ENCODE peak calls at places on chromosomes 16 and 17, in eight cellular contexts. R is right cardiac atrium, J is bronchial epithelial cell, Q is epithelial cell of esophagus, Z is astrocyte of the spinal cord, V is suprapubic skin, N is heart right ventricle, W is choroid plexus epithelial cell. Y is an unnamed sample.

GRCh38 chr17:10121971-10122707 is 76.3 kb downstream of the GAS7 start:
- DNase-seq in R (peak; percentile 84), J (no peak), Q (no peak), Z (no peak), V (no peak), N (no peak), W (no peak), Y (no peak)

GRCh38 chr16:88883117-88883895 is 16.8 kb upstream of the PABPN1L start:
- DNase-seq in R (no peak), J (no peak), Q (no peak), Z (no peak), V (no peak), N (no peak), W (no peak), Y (no peak)

GRCh38 chr17:21345236-21345635 is 30.9 kb upstream of the KCNJ12 start:
- DNase-seq in R (peak; percentile 57), J (no peak), Q (peak; percentile 12), Z (no peak), V (no peak), N (no peak), W (no peak), Y (no peak)

GRCh38 chr16:86495357-86495701 is 15.0 kb upstream of the FOXF1 start:
- DNase-seq in R (no peak), J (no peak), Q (no peak), Z (no peak), V (no peak), N (no peak), W (no peak), Y (no peak)

GRCh38 chr17:50027639-50028206 is 28.2 kb upstream of the ITGA3 start:
- DNase-seq in R (peak; percentile 85), J (peak; percentile 99), Q (peak; percentile 100), Z (peak; percentile 96), V (no peak), N (peak; percentile 48), W (peak; percentile 93), Y (peak; percentile 98)

GRCh38 chr17:20028436-20028835 is 19.3 kb downstream of the SPECC1 start:
- DNase-seq in R (no peak), J (peak; percentile 62), Q (peak; percentile 70), Z (no peak), V (no peak), N (no peak), W (peak; percentile 8), Y (no peak)

GRCh38 chr17:67431210-67432015 is 54.3 kb downstream of the PITPNC1 start:
- DNase-seq in R (no peak), J (peak; percentile 89), Q (peak; percentile 88), Z (peak; percentile 88), V (no peak), N (no peak), W (peak; percentile 81), Y (no peak)

GRCh38 chr16:48613061-48613957 is 3.3 kb upstream of the N4BP1 start:
- DNase-seq in R (no peak), J (peak; percentile 97), Q (peak; percentile 96), Z (no peak), V (no peak), N (no peak), W (peak; percentile 47), Y (no peak)

GRCh38 chr17:7834554-7834890 is 505 bp downstream of the KDM6B start:
- DNase-seq in R (peak; percentile 90), J (peak; percentile 40), Q (peak; percentile 39), Z (peak; percentile 26), V (no peak), N (peak; percentile 71), W (peak; percentile 33), Y (no peak)

GRCh38 chr17:37820313-37821024 is 75.6 kb upstream of the HNF1B start:
- DNase-seq in R (no peak), J (no peak), Q (no peak), Z (no peak), V (no peak), N (no peak), W (no peak), Y (no peak)

GRCh38 chr16:87235810-87236515 is 81.2 kb downstream of the C16orf95 start:
- DNase-seq in R (no peak), J (no peak), Q (no peak), Z (no peak), V (no peak), N (no peak), W (peak; percentile 26), Y (no peak)

GRCh38 chr17:28684963-28685362 is 23.0 kb downstream of the SUPT6H start:
- DNase-seq in R (no peak), J (no peak), Q (no peak), Z (no peak), V (peak; percentile 60), N (no peak), W (peak; percentile 43), Y (no peak)

GRCh38 chr16:53908731-53909130 is 204.8 kb downstream of the FTO start:
- DNase-seq in R (no peak), J (no peak), Q (no peak), Z (no peak), V (no peak), N (no peak), W (peak; percentile 24), Y (no peak)

GRCh38 chr17:55588446-55588845 is 77.2 kb upstream of the SMIM36 start:
- DNase-seq in R (no peak), J (peak; percentile 29), Q (no peak), Z (no peak), V (no peak), N (no peak), W (no peak), Y (no peak)

GRCh38 chr16:86585821-86586611 is 7.7 kb downstream of the FOXL1 start:
- DNase-seq in R (no peak), J (peak; percentile 80), Q (peak; percentile 82), Z (peak; percentile 92), V (no peak), N (no peak), W (peak; percentile 86), Y (peak; percentile 96)

GRCh38 chr17:32671891-32672290 is 185.1 kb downstream of the CDK5R1 start:
- DNase-seq in R (peak; percentile 79), J (no peak), Q (peak; percentile 8), Z (no peak), V (no peak), N (peak; percentile 32), W (no peak), Y (no peak)

GRCh38 chr16:5065813-5066212 is at the start of gene C16orf89:
- DNase-seq in R (peak; percentile 77), J (no peak), Q (no peak), Z (no peak), V (no peak), N (peak; percentile 27), W (no peak), Y (no peak)

GRCh38 chr16:529012-529575 is 1.6 kb downstream of the CAPN15 start:
- DNase-seq in R (no peak), J (no peak), Q (no peak), Z (no peak), V (no peak), N (no peak), W (no peak), Y (no peak)

GRCh38 chr17:35932576-35932975 is 2.0 kb upstream of the RDM1 start:
- DNase-seq in R (no peak), J (no peak), Q (no peak), Z (no peak), V (no peak), N (no peak), W (peak; percentile 41), Y (no peak)

GRCh38 chr17:2087597-2088211 is 32.8 kb downstream of the HIC1 start:
- DNase-seq in R (no peak), J (no peak), Q (no peak), Z (no peak), V (no peak), N (peak; percentile 67), W (peak; percentile 66), Y (no peak)

GRCh38 chr17:77100009-77100408 is 40.8 kb upstream of the SEC14L1 start:
- DNase-seq in R (peak; percentile 89), J (no peak), Q (no peak), Z (no peak), V (peak; percentile 83), N (peak; percentile 58), W (no peak), Y (no peak)

GRCh38 chr16:81446318-81447275 is 2.0 kb downstream of the CMIP start:
- DNase-seq in R (peak; percentile 60), J (peak; percentile 83), Q (peak; percentile 86), Z (no peak), V (no peak), N (no peak), W (no peak), Y (no peak)

DNA sequence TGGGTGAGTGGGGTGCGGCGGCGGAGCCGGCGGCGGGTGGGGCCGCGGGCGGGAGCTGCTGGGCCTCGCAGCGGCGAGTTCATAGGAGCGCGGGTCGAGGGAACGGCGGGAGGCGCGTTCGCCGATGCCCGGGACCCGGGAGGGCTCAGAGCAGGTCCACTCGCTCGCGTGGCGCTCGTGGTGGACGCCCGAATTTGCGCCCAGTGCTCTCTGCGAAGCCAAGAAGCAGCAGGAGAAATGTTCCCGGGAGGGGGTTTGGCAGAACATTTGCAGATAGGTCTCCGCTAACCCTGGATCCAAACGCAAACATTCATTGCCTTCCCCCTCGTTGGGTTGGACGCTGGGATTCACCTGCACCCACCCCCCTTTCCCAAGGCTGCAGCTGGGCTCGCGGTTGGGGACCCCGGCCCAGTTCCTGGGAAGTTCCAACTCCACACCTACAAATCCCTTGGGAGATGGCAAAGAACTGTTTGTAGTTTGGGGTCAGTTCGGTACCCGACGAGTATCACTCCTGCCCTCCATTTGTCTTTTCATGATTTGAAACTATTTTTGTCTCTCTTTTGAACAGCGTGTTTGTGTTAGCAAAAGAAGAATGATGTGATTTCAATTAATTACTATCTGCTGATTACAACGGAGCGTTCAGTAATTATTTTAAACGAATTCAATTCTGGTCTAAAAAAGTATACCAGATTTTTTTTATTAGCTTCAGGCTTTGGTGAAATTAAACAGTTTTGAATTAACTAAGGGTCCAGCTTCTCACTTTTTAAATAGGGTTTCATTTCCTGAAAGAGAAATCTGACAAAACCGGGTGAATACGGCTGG is 2.3 kb downstream of the NTN1 start:
- DNase-seq in R (peak; percentile 80), J (no peak), Q (no peak), Z (no peak), V (no peak), N (no peak), W (no peak), Y (no peak)
- H3K4me3 ChIP-seq in R (peak overlapping the region; percentile 26), J (no peak overlapping the region), Q (no peak overlapping the region), Z (no peak overlapping the region), V (peak overlapping the region; percentile 66), N (peak overlapping the region; percentile 71), W (no peak overlapping the region), Y (no peak overlapping the region)

GRCh38 chr17:39638317-39638716 is 1.4 kb downstream of the STARD3 start:
- DNase-seq in R (no peak), J (no peak), Q (no peak), Z (no peak), V (no peak), N (no peak), W (no peak), Y (no peak)
- H3K4me3 ChIP-seq in R (no peak overlapping the region), J (no peak overlapping the region), Q (peak overlapping the region; percentile 95), Z (no peak overlapping the region), V (peak overlapping the region; percentile 78), N (peak overlapping the region; percentile 96), W (peak overlapping the region; percentile 96), Y (no peak overlapping the region)

GRCh38 chr17:1031711-1032110 is 34.8 kb downstream of the TIMM22 start:
- DNase-seq in R (peak; percentile 93), J (no peak), Q (no peak), Z (peak; percentile 36), V (no peak), N (peak; percentile 82), W (peak; percentile 59), Y (no peak)
- H3K4me3 ChIP-seq in R (peak overlapping the region; percentile 39), J (no peak overlapping the region), Q (no peak overlapping the region), Z (no peak overlapping the region), V (peak overlapping the region; percentile 43), N (peak overlapping the region; percentile 34), W (peak overlapping the region; percentile 49), Y (no peak overlapping the region)

GRCh38 chr17:45850011-45850410 is 5.3 kb downstream of the SPPL2C start:
- DNase-seq in R (no peak), J (no peak), Q (no peak), Z (no peak), V (no peak), N (no peak), W (no peak), Y (no peak)
- H3K4me3 ChIP-seq in R (no peak overlapping the region), J (no peak overlapping the region), Q (no peak overlapping the region), Z (no peak overlapping the region), V (no peak overlapping the region), N (no peak overlapping the region), W (no peak overlapping the region), Y (no peak overlapping the region)